ENCODE peak calls at places on chromosomes 2 and 18, in eight cellular contexts. P is progenitor cell of endocrine pancreas, T is HS-5, B is fibroblast of gingiva, I is MM.1S, Z is SW 1271, D is fibroblast of the conjunctiva, C is NCI-H510A treated with DMSO at 0.1 percent for 48 hours. U is an unnamed sample.
A peak's percentile ranks its signal among the peaks of the same experiment; 100 is the strongest.

GRCh38 chr2:235095569-235095968 is 143.8 kb downstream of the SH3BP4 start:
- DNase-seq in P (no peak), T (peak; percentile 48), B (peak; percentile 53), I (no peak), Z (no peak), D (no peak), C (no peak), U (no peak)

GRCh38 chr18:71797554-71797953 is 746.6 kb downstream of the CBLN2 start:
- DNase-seq in P (no peak), T (no peak), B (no peak), I (no peak), Z (no peak), D (no peak), C (no peak), U (no peak)

GRCh38 chr18:46169464-46169941 is 65.3 kb downstream of the HAUS1 start:
- DNase-seq in P (no peak), T (peak; percentile 61), B (peak; percentile 20), I (no peak), Z (no peak), D (peak; percentile 23), C (no peak), U (peak; percentile 43)

GRCh38 chr2:18178736-18179349 is 300.4 kb downstream of the KCNS3 start:
- DNase-seq in P (no peak), T (peak; percentile 18), B (peak; percentile 43), I (peak; percentile 55), Z (peak; percentile 69), D (peak; percentile 35), C (peak; percentile 75), U (peak; percentile 26)

GRCh38 chr2:168773719-168774521 is 28.5 kb upstream of the NOSTRIN start:
- DNase-seq in P (peak; percentile 14), T (peak; percentile 22), B (peak; percentile 49), I (peak; percentile 51), Z (peak; percentile 52), D (peak; percentile 44), C (peak; percentile 10), U (no peak)

GRCh38 chr18:68694316-68694715 is 20.6 kb downstream of the TMX3 start:
- DNase-seq in P (no peak), T (no peak), B (peak; percentile 16), I (no peak), Z (no peak), D (no peak), C (no peak), U (no peak)

GRCh38 chr2:170248574-170249393 is 70.8 kb downstream of the MYO3B start:
- DNase-seq in P (no peak), T (no peak), B (no peak), I (no peak), Z (no peak), D (no peak), C (no peak), U (no peak)

GRCh38 chr2:57621984-57622383 is 424.6 kb upstream of the VRK2 start:
- DNase-seq in P (no peak), T (no peak), B (no peak), I (no peak), Z (no peak), D (no peak), C (no peak), U (no peak)

GRCh38 chr2:72112421-72112820 is 35.2 kb downstream of the CYP26B1 start:
- DNase-seq in P (no peak), T (peak; percentile 20), B (peak; percentile 17), I (no peak), Z (no peak), D (no peak), C (no peak), U (peak; percentile 37)

GRCh38 chr2:76958749-76959148 is 563.4 kb downstream of the LRRTM4 start:
- DNase-seq in P (peak; percentile 37), T (no peak), B (no peak), I (no peak), Z (no peak), D (no peak), C (no peak), U (no peak)

GRCh38 chr2:111671426-111672150 is 212.4 kb downstream of the ANAPC1 start:
- DNase-seq in P (no peak), T (no peak), B (peak; percentile 82), I (peak; percentile 36), Z (no peak), D (peak; percentile 52), C (no peak), U (no peak)

GRCh38 chr2:241522477-241522876 is 14.1 kb upstream of the STK25 start:
- DNase-seq in P (no peak), T (no peak), B (no peak), I (no peak), Z (no peak), D (no peak), C (no peak), U (no peak)

GRCh38 chr18:57923606-57924005 is 120.4 kb upstream of the NEDD4L start:
- DNase-seq in P (no peak), T (no peak), B (no peak), I (no peak), Z (no peak), D (no peak), C (no peak), U (no peak)

GRCh38 chr2:101151141-101151858 is at the start of gene TBC1D8:
- DNase-seq in P (peak; percentile 89), T (peak; percentile 80), B (peak; percentile 81), I (peak; percentile 70), Z (peak; percentile 73), D (peak; percentile 49), C (peak; percentile 81), U (peak; percentile 74)

GRCh38 chr2:111239107-111239506 is 118.4 kb downstream of the BCL2L11 start:
- DNase-seq in P (no peak), T (no peak), B (no peak), I (no peak), Z (no peak), D (no peak), C (no peak), U (no peak)

GRCh38 chr2:18373081-18373480 is 187.4 kb downstream of the RDH14 start:
- DNase-seq in P (no peak), T (no peak), B (no peak), I (no peak), Z (no peak), D (no peak), C (no peak), U (no peak)

GRCh38 chr2:147110317-147110716 is 734.5 kb upstream of the ACVR2A start:
- DNase-seq in P (no peak), T (no peak), B (peak; percentile 56), I (no peak), Z (no peak), D (no peak), C (no peak), U (no peak)

GRCh38 chr2:212722046-212722445 is 183.4 kb upstream of the ERBB4 start:
- DNase-seq in P (no peak), T (no peak), B (no peak), I (no peak), Z (no peak), D (no peak), C (no peak), U (no peak)

GRCh38 chr2:1455466-1455865 is 42.2 kb downstream of the TPO start:
- DNase-seq in P (no peak), T (no peak), B (no peak), I (no peak), Z (no peak), D (peak; percentile 16), C (no peak), U (no peak)